ENCODE peak calls at places on chromosome 10, in nine cellular contexts. J, F, M, V, C, L, T, O and S are unnamed samples.

GRCh38 chr10:61481597-61481996 is 28.4 kb upstream of the TMEM26 start:
- DNase-seq in J (no peak), F (no peak), M (no peak), V (no peak), C (no peak), L (no peak), T (no peak), O (no peak), S (no peak)

GRCh38 chr10:62885656-62886461 is 69.7 kb upstream of the EGR2 start:
- DNase-seq in J (no peak), F (no peak), M (no peak), V (no peak), C (peak; percentile 87), L (no peak), T (peak; percentile 51), O (no peak), S (peak; percentile 35)

GRCh38 chr10:73899401-73899780 is 11.5 kb upstream of the PLAU start:
- DNase-seq in J (no peak), F (no peak), M (no peak), V (no peak), C (peak; percentile 62), L (no peak), T (no peak), O (no peak), S (peak; percentile 75)

GRCh38 chr10:87664276-87664687 is 4.6 kb downstream of the PAPSS2 start:
- DNase-seq in J (no peak), F (no peak), M (no peak), V (no peak), C (no peak), L (no peak), T (no peak), O (no peak), S (no peak)

GRCh38 chr10:34477229-34477628 is 337.9 kb downstream of the PARD3 start:
- DNase-seq in J (no peak), F (no peak), M (no peak), V (no peak), C (no peak), L (no peak), T (no peak), O (no peak), S (no peak)

GRCh38 chr10:33412261-33413092 is 78.0 kb upstream of the NRP1 start:
- DNase-seq in J (peak; percentile 52), F (no peak), M (no peak), V (peak; percentile 43), C (no peak), L (no peak), T (no peak), O (no peak), S (peak; percentile 54)

GRCh38 chr10:98404571-98405396 is 10.2 kb downstream of the PYROXD2 start:
- DNase-seq in J (no peak), F (no peak), M (no peak), V (no peak), C (no peak), L (no peak), T (peak; percentile 61), O (peak; percentile 89), S (peak; percentile 27)

GRCh38 chr10:2949948-2950354 is 117.4 kb upstream of the PFKP start:
- DNase-seq in J (no peak), F (no peak), M (no peak), V (no peak), C (no peak), L (no peak), T (peak; percentile 27), O (no peak), S (peak; percentile 23)

GRCh38 chr10:95742529-95742884 is 13.5 kb upstream of the ENTPD1 start:
- DNase-seq in J (no peak), F (peak; percentile 77), M (peak; percentile 57), V (peak; percentile 53), C (no peak), L (no peak), T (peak; percentile 37), O (no peak), S (no peak)

GRCh38 chr10:113310317-113310716 is 242.5 kb upstream of the HABP2 start:
- DNase-seq in J (no peak), F (no peak), M (no peak), V (no peak), C (no peak), L (no peak), T (no peak), O (no peak), S (no peak)

GRCh38 chr10:103281753-103282152 is 4.8 kb downstream of the INA start:
- DNase-seq in J (no peak), F (no peak), M (no peak), V (no peak), C (peak; percentile 18), L (no peak), T (no peak), O (no peak), S (no peak)

GRCh38 chr10:5888352-5888751 is 1.3 kb downstream of the ANKRD16 start:
- DNase-seq in J (no peak), F (no peak), M (no peak), V (no peak), C (peak; percentile 23), L (peak; percentile 6), T (no peak), O (peak; percentile 51), S (no peak)

GRCh38 chr10:45380903-45381610 is 7.0 kb downstream of the ALOX5 start:
- DNase-seq in J (no peak), F (no peak), M (no peak), V (peak; percentile 55), C (peak; percentile 81), L (peak; percentile 75), T (no peak), O (no peak), S (no peak)

GRCh38 chr10:68759967-68760366 is 38.9 kb downstream of the CCAR1 start:
- DNase-seq in J (no peak), F (no peak), M (no peak), V (no peak), C (no peak), L (no peak), T (no peak), O (no peak), S (no peak)

GRCh38 chr10:1036341-1036791 is 10.7 kb upstream of the IDI2 start:
- DNase-seq in J (no peak), F (no peak), M (no peak), V (no peak), C (no peak), L (no peak), T (peak; percentile 37), O (no peak), S (peak; percentile 22)

GRCh38 chr10:110535958-110536891 is 31.3 kb upstream of the SMC3 start:
- DNase-seq in J (no peak), F (no peak), M (peak; percentile 43), V (no peak), C (peak; percentile 97), L (peak; percentile 76), T (no peak), O (peak; percentile 39), S (peak; percentile 53)

GRCh38 chr10:119872860-119873671 is 423 bp upstream of the MCMBP start:
- DNase-seq in J (peak; percentile 80), F (peak; percentile 92), M (peak; percentile 93), V (peak; percentile 84), C (peak; percentile 96), L (peak; percentile 98), T (peak; percentile 86), O (peak; percentile 93), S (peak; percentile 80)
- TF ChIP-seq POLR2A in J (no peak), F (peak; percentile 50), M (no peak), V (peak; percentile 58), C (peak; percentile 77), L (peak; percentile 62), T (peak; percentile 69), O (peak; percentile 75), S (peak; percentile 59)

GRCh38 chr10:72215611-72216549 is at the start of the genes ANAPC16 and ASCC1:
- DNase-seq in J (peak; percentile 87), F (peak; percentile 93), M (peak; percentile 93), V (peak; percentile 92), C (peak; percentile 95), L (peak; percentile 99), T (peak; percentile 95), O (peak; percentile 96), S (peak; percentile 97)
- TF ChIP-seq POLR2A in J (peak; percentile 61), F (peak; percentile 96), M (peak; percentile 41), V (peak; percentile 94), C (peak; percentile 99), L (peak; percentile 30), T (peak; percentile 87), O (peak; percentile 98), S (peak; percentile 96)

GRCh38 chr10:72355214-72355555 is 466 bp upstream of the DNAJB12 start:
- DNase-seq in J (no peak), F (no peak), M (no peak), V (no peak), C (no peak), L (no peak), T (no peak), O (no peak), S (no peak)

GRCh38 chr10:72354356-72355213 is at the start of gene DNAJB12:
- DNase-seq in J (peak; percentile 89), F (peak; percentile 91), M (peak; percentile 92), V (peak; percentile 93), C (peak; percentile 98), L (peak; percentile 97), T (peak; percentile 98), O (peak; percentile 97), S (peak; percentile 91)

GRCh38 chr10:72353963-72354355 is 760 bp downstream of the DNAJB12 start:
- DNase-seq in J (no peak), F (no peak), M (peak; percentile 37), V (peak; percentile 56), C (peak; percentile 40), L (peak; percentile 89), T (no peak), O (no peak), S (peak; percentile 53)

GRCh38 chr10:72351479-72351878 is 3.2 kb downstream of the DNAJB12 start:
- DNase-seq in J (no peak), F (no peak), M (no peak), V (no peak), C (no peak), L (no peak), T (no peak), O (no peak), S (no peak)

DNA sequence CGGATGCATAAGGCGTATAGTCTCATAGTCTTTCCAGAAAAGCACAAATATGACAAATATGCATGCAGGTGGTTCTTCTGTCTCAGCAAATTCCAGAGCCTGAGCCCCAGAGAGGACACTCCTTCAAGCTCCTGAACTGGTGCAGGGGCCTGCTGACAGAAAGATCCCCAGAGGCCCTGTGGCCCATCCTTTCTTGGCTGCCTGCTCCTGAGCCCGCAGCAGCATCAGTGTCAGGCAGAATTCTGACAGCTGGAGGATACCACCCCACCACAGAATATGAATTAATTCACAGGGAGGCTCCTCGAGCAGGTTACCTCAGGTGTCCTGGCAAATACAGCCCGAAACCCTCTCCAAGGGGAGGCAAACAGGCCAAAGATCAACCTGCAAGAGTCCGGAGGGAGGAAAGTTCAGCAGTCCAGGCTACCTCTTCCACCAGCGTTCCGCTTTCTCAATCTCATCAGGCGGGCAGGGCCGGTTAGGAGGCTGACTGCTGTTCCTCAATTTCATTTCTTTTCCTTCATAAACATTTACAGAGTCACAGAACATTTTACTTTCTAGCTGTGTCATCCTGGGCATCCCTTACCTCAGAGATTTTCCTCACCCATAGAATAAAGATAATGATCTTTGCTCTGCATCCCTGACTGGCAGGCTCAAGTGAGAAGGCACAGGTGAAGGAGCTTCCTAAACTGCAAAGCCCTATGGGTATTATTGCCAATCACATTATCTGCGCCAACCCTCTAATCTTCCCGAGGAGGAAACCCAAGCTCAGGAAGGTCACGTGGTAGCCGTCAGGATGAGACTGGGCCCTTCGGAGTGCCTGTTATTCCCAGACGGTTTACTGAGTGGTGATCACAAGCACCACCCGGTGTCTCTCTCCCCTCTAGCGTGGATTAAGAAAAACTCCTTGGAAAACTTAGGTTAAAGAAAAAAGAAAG is 1.4 kb downstream of the DNAJB12 start:
- DNase-seq in J (no peak), F (peak; percentile 73), M (no peak), V (peak; percentile 61), C (no peak), L (no peak), T (peak; percentile 40), O (peak; percentile 70), S (no peak)
- TF ChIP-seq POLR2A in J (no peak), F (no peak), M (no peak), V (peak; percentile 27), C (no peak), L (no peak), T (no peak), O (no peak), S (no peak)

GRCh38 chr10:132418520-132419416 is 21.8 kb downstream of the PWWP2B start:
- DNase-seq in J (no peak), F (no peak), M (no peak), V (peak; percentile 86), C (peak; percentile 61), L (peak; percentile 87), T (peak; percentile 71), O (no peak), S (peak; percentile 68)
- TF ChIP-seq POLR2A in J (no peak), F (no peak), M (no peak), V (peak; percentile 85), C (no peak), L (no peak), T (no peak), O (no peak), S (no peak)